ENCODE peak calls at places on chromosomes 13 and 19, in ten cellular contexts. T is stimulated activated CD8-positive, alpha-beta memory T cell treated with anti-CD3 and anti-CD28 coated beads, Interleukin-7, amount 100 ng/mL, for 48 hours; C is AG09319; I is head of caudate nucleus; Q is hypothalamus; L is osteocyte; D is fibroblast of the aortic adventitia; M is amniotic epithelial cell; J is left ventricle myocardium inferior; Y is stimulated activated CD4-positive, alpha-beta T cell treated with anti-CD3 and anti-CD28 coated beads, Interleukin-1b, Interleukin-23, amount 100 ng/mL, for 24 hours. W is an unnamed sample.

GRCh38 chr13:59746291-59746962 is 417.3 kb downstream of the DIAPH3 start:
- DNase-seq in M (peak), D (peak), T (no peak), C (no peak), Y (no peak), J (no peak), L (no peak), I (no peak), Q (no peak), W (no peak)

GRCh38 chr13:46373623-46374022 is 13.4 kb downstream of the RUBCNL start:
- DNase-seq in C (no peak), M (no peak), Y (no peak), Q (no peak), L (no peak), T (no peak), J (no peak), D (no peak), I (no peak), W (no peak)

GRCh38 chr19:2320939-2321338 is 7.4 kb downstream of the LSM7 start:
- DNase-seq in I (no peak), J (no peak), Y (no peak), L (no peak), C (no peak), M (no peak), D (no peak), Q (no peak), T (no peak), W (no peak)

GRCh38 chr13:79522583-79522982 is 41.6 kb downstream of the NDFIP2 start:
- DNase-seq in J (no peak), Q (no peak), L (no peak), D (peak), C (no peak), T (peak), I (no peak), M (peak), Y (no peak), W (no peak)

GRCh38 chr19:45172611-45173208 is 5.3 kb downstream of the TRAPPC6A start:
- DNase-seq in Y (no peak), C (no peak), D (no peak), Q (no peak), I (no peak), T (no peak), L (no peak), M (peak), J (no peak), W (no peak)

GRCh38 chr19:3725640-3726310 is 17.6 kb downstream of the TJP3 start:
- DNase-seq in C (no peak), L (no peak), D (no peak), M (peak), J (no peak), Y (no peak), Q (no peak), T (no peak), I (no peak), W (no peak)

GRCh38 chr19:5292453-5292842 is 48.2 kb downstream of the PTPRS start:
- DNase-seq in Q (no peak), T (peak), L (no peak), I (peak), D (no peak), M (peak), C (no peak), J (no peak), Y (no peak), W (no peak)

GRCh38 chr13:27619093-27619705 is 1.1 kb downstream of the LNX2 start:
- DNase-seq in T (no peak), J (no peak), D (peak), Y (no peak), Q (no peak), C (no peak), I (no peak), M (peak), L (no peak), W (no peak)

GRCh38 chr19:49110567-49110966 is 3.6 kb upstream of the LIN7B start:
- DNase-seq in C (no peak), M (peak), D (peak), T (no peak), Q (no peak), I (no peak), J (no peak), L (no peak), Y (no peak), W (no peak)

GRCh38 chr19:15264061-15264932 is 32.0 kb upstream of the EPHX3 start:
- DNase-seq in I (peak), J (peak), M (peak), D (peak), Q (peak), L (peak), C (no peak), T (peak), Y (peak), W (peak)

GRCh38 chr19:38039966-38040365 is 133.0 kb downstream of the SIPA1L3 start:
- DNase-seq in T (no peak), M (peak), Y (no peak), J (no peak), D (peak), L (no peak), I (no peak), C (no peak), Q (no peak), W (no peak)

GRCh38 chr19:10769533-10770491 is 51.9 kb downstream of the DNM2 start:
- DNase-seq in Q (peak), I (peak), C (no peak), L (no peak), D (peak), Y (no peak), M (peak), T (no peak), J (peak), W (no peak)

GRCh38 chr13:76829572-76830327 is 56.5 kb downstream of the KCTD12 start:
- DNase-seq in I (no peak), L (no peak), D (peak), C (no peak), T (no peak), J (peak), M (no peak), Y (no peak), Q (no peak), W (no peak)

GRCh38 chr13:95643471-95643813 is 1.1 kb downstream of the DZIP1 start:
- DNase-seq in Q (no peak), I (no peak), C (no peak), D (peak), J (no peak), L (no peak), M (peak), T (no peak), Y (no peak), W (no peak)

GRCh38 chr13:38735655-38736440 is 49.0 kb downstream of the FREM2 start:
- DNase-seq in M (no peak), C (no peak), J (no peak), D (no peak), I (no peak), T (no peak), Y (no peak), Q (no peak), L (no peak), W (no peak)

GRCh38 chr13:100209857-100210580 is 121.1 kb downstream of the PCCA start:
- DNase-seq in T (no peak), L (no peak), D (peak), I (no peak), Y (no peak), C (peak), Q (no peak), J (no peak), M (peak), W (no peak)

GRCh38 chr19:12202250-12202649 is 39.4 kb downstream of the ZNF136 start:
- DNase-seq in C (no peak), Y (no peak), M (no peak), D (no peak), L (no peak), I (no peak), Q (no peak), J (peak), T (peak), W (no peak)

GRCh38 chr13:72852207-72852606 is 70.3 kb downstream of the PIBF1 start:
- DNase-seq in T (no peak), C (no peak), Q (no peak), L (no peak), I (no peak), J (no peak), Y (no peak), D (no peak), M (no peak), W (no peak)

GRCh38 chr13:41458939-41459753 is 1.8 kb downstream of the RGCC start:
- DNase-seq in M (peak), I (peak), T (no peak), D (peak), J (peak), Q (no peak), Y (peak), L (no peak), C (peak), W (no peak)

GRCh38 chr13:24613128-24613527 is 67.1 kb upstream of the ATP12A start:
- DNase-seq in I (no peak), C (no peak), Y (no peak), T (no peak), Q (no peak), D (no peak), J (no peak), L (peak), M (no peak), W (no peak)

GRCh38 chr13:96816874-96817273 is 177.4 kb downstream of the OXGR1 start:
- DNase-seq in I (no peak), D (no peak), M (no peak), C (no peak), J (no peak), Y (no peak), T (no peak), Q (no peak), L (no peak), W (no peak)

GRCh38 chr13:113856716-113857065 is 7.2 kb downstream of the GAS6 start:
- DNase-seq in D (peak), M (peak), J (no peak), Q (no peak), C (no peak), L (peak), T (no peak), Y (no peak), I (peak), W (peak)

GRCh38 chr19:2274937-2275535 is 6.9 kb downstream of the PEAK3 start:
- DNase-seq in L (no peak), C (no peak), D (peak), Q (peak), Y (no peak), T (no peak), I (peak), J (peak), M (peak), W (no peak)

GRCh38 chr19:2690856-2691255 is 11.6 kb downstream of the GNG7 start:
- DNase-seq in M (no peak), Y (no peak), J (no peak), Q (no peak), L (no peak), T (no peak), D (no peak), C (no peak), I (no peak), W (no peak)

GRCh38 chr19:41401483-41401882 is 3.9 kb downstream of the BCKDHA start:
- DNase-seq in D (no peak), T (no peak), J (no peak), Q (no peak), M (no peak), Y (no peak), I (no peak), C (no peak), L (no peak), W (no peak)

GRCh38 chr19:33443638-33444195 is 70.2 kb downstream of the CEBPG start:
- DNase-seq in L (no peak), J (peak), C (no peak), D (no peak), Q (no peak), I (peak), M (no peak), T (no peak), Y (no peak), W (no peak)

GRCh38 chr19:56964526-56964925 is 124.0 kb upstream of the PEG3 start:
- DNase-seq in Q (no peak), Y (no peak), M (no peak), D (no peak), J (no peak), L (no peak), T (no peak), C (no peak), I (no peak), W (no peak)

GRCh38 chr19:2282062-2282861 is at the start of gene PEAK3:
- DNase-seq in J (peak), L (peak), C (no peak), M (peak), I (peak), T (no peak), Y (no peak), D (no peak), Q (no peak), W (peak)

GRCh38 chr13:52169839-52170238 is 10.4 kb upstream of the NEK3 start:
- DNase-seq in Y (no peak), L (no peak), T (no peak), J (no peak), D (no peak), I (no peak), Q (no peak), C (no peak), M (no peak), W (no peak)

W was measured in mesenteric fat pad.